ENCODE peak calls at places on chromosomes 6 and 20, in four cellular contexts. One of them, this sample, is unnamed. For H3K36me3 and H3K4me1, the result is how much of the 10 kb centered on the place peaks cover.

GRCh38 chr6:39934060-39934757 is at the start of gene MOCS1:
- DNase-seq in PC-9: no peak
- DNase-seq in IMR-90: peak
- DNase-seq in left lung: peak
- DNase-seq in this sample: peak

GRCh38 chr6:84768442-84769174 is 4.2 kb upstream of the TBX18 start:
- DNase-seq in PC-9: no peak
- DNase-seq in IMR-90: no peak
- DNase-seq in left lung: no peak
- DNase-seq in this sample: peak

GRCh38 chr6:44932651-44933091 is 395.5 kb upstream of the RUNX2 start:
- DNase-seq in PC-9: no peak
- DNase-seq in IMR-90: no peak
- DNase-seq in left lung: no peak
- DNase-seq in this sample: no peak

GRCh38 chr6:47134476-47135189 is 92.5 kb upstream of the ADGRF1 start:
- DNase-seq in PC-9: peak
- DNase-seq in IMR-90: peak
- DNase-seq in left lung: no peak
- DNase-seq in this sample: peak

GRCh38 chr6:30238178-30238795 is 25.1 kb upstream of the TRIM26 start:
- DNase-seq in PC-9: no peak
- DNase-seq in IMR-90: peak
- DNase-seq in left lung: no peak
- DNase-seq in this sample: no peak

GRCh38 chr6:162962093-162962492 is 234.3 kb downstream of the PACRG start:
- DNase-seq in PC-9: no peak
- DNase-seq in IMR-90: peak
- DNase-seq in left lung: no peak
- DNase-seq in this sample: no peak

GRCh38 chr6:35723587-35723986 is 13.2 kb upstream of the ARMC12 start:
- DNase-seq in PC-9: no peak
- DNase-seq in IMR-90: no peak
- DNase-seq in left lung: no peak
- DNase-seq in this sample: no peak

GRCh38 chr20:35828434-35828833 is 56.6 kb downstream of the PHF20 start:
- DNase-seq in PC-9: no peak
- DNase-seq in IMR-90: no peak
- DNase-seq in left lung: no peak
- DNase-seq in this sample: no peak

GRCh38 chr6:154476494-154476893 is 34.0 kb downstream of the CNKSR3 start:
- DNase-seq in PC-9: no peak
- DNase-seq in IMR-90: no peak
- DNase-seq in left lung: no peak
- DNase-seq in this sample: no peak

GRCh38 chr20:41406307-41406706 is 39.7 kb upstream of the EMILIN3 start:
- DNase-seq in PC-9: no peak
- DNase-seq in IMR-90: no peak
- DNase-seq in left lung: no peak
- DNase-seq in this sample: no peak

GRCh38 chr6:26571592-26572296 is 25.0 kb upstream of the ABT1 start:
- DNase-seq in PC-9: peak
- DNase-seq in IMR-90: peak
- DNase-seq in left lung: no peak
- DNase-seq in this sample: peak

GRCh38 chr6:141552463-141552862 is 580.3 kb upstream of the GJE1 start:
- DNase-seq in PC-9: peak
- DNase-seq in IMR-90: peak
- DNase-seq in left lung: no peak
- DNase-seq in this sample: no peak

GRCh38 chr6:139114741-139115140 is 20.1 kb upstream of the HECA start:
- DNase-seq in PC-9: no peak
- DNase-seq in IMR-90: no peak
- DNase-seq in left lung: no peak
- DNase-seq in this sample: no peak

GRCh38 chr6:168319279-168320051 is at the start of gene DACT2:
- DNase-seq in PC-9: no peak
- DNase-seq in IMR-90: no peak
- DNase-seq in left lung: no peak
- DNase-seq in this sample: peak

GRCh38 chr20:3995749-3996305 is 19.5 kb downstream of the RNF24 start:
- DNase-seq in PC-9: no peak
- DNase-seq in IMR-90: no peak
- DNase-seq in left lung: no peak
- DNase-seq in this sample: no peak

GRCh38 chr20:45685896-45686295 is 15.9 kb upstream of the WFDC11 start:
- DNase-seq in PC-9: no peak
- DNase-seq in IMR-90: no peak
- DNase-seq in left lung: no peak
- DNase-seq in this sample: no peak

GRCh38 chr6:113496157-113496556 is 361.0 kb upstream of the MARCKS start:
- DNase-seq in PC-9: no peak
- DNase-seq in IMR-90: no peak
- DNase-seq in left lung: no peak
- DNase-seq in this sample: peak

GRCh38 chr6:170049641-170050491 is 241.0 kb downstream of the DLL1 start:
- DNase-seq in PC-9: no peak
- DNase-seq in IMR-90: peak
- DNase-seq in left lung: peak
- DNase-seq in this sample: peak

GRCh38 chr6:129419324-129419723 is 290.7 kb downstream of the ARHGAP18 start:
- DNase-seq in PC-9: no peak
- DNase-seq in IMR-90: no peak
- DNase-seq in left lung: no peak
- DNase-seq in this sample: no peak

GRCh38 chr6:56758553-56758952 is 115.9 kb upstream of the DST start:
- DNase-seq in PC-9: no peak
- DNase-seq in IMR-90: no peak
- DNase-seq in left lung: no peak
- DNase-seq in this sample: no peak

GRCh38 chr6:166586424-166587156 is at the start of gene RAMACL:
- DNase-seq in PC-9: peak
- DNase-seq in IMR-90: no peak
- DNase-seq in left lung: no peak
- DNase-seq in this sample: peak

GRCh38 chr20:48283470-48284110 is 498.3 kb upstream of the SULF2 start:
- DNase-seq in PC-9: peak
- DNase-seq in IMR-90: peak
- DNase-seq in left lung: no peak
- DNase-seq in this sample: peak

GRCh38 chr20:38067717-38068365 is 34.3 kb downstream of the RPRD1B start:
- DNase-seq in PC-9: no peak
- DNase-seq in IMR-90: no peak
- DNase-seq in left lung: no peak
- DNase-seq in this sample: no peak

GRCh38 chr6:136901212-136901784 is 20.8 kb upstream of the SLC35D3 start:
- DNase-seq in PC-9: no peak
- DNase-seq in IMR-90: no peak
- DNase-seq in left lung: no peak
- DNase-seq in this sample: no peak

GRCh38 chr6:34227656-34228421 is 8.8 kb upstream of the HMGA1 start:
- DNase-seq in PC-9: peak
- DNase-seq in IMR-90: no peak
- DNase-seq in left lung: no peak
- DNase-seq in this sample: no peak

GRCh38 chr6:686528-686927 is 6.4 kb downstream of the EXOC2 start:
- DNase-seq in PC-9: no peak
- DNase-seq in IMR-90: no peak
- DNase-seq in left lung: no peak
- DNase-seq in this sample: peak

GRCh38 chr6:107509506-107509905 is 19.6 kb downstream of the SOBP start:
- DNase-seq in PC-9: peak
- DNase-seq in IMR-90: peak
- DNase-seq in left lung: no peak
- DNase-seq in this sample: no peak

GRCh38 chr6:107511410-107512070 is 21.6 kb downstream of the SOBP start:
- DNase-seq in PC-9: no peak
- DNase-seq in IMR-90: no peak
- DNase-seq in left lung: no peak
- DNase-seq in this sample: no peak

GRCh38 chr6:107506145-107506544 is 16.2 kb downstream of the SOBP start:
- DNase-seq in PC-9: peak
- DNase-seq in IMR-90: no peak
- DNase-seq in left lung: no peak
- DNase-seq in this sample: no peak

GRCh38 chr6:107513214-107513613 is 23.3 kb downstream of the SOBP start:
- DNase-seq in PC-9: no peak
- DNase-seq in IMR-90: no peak
- DNase-seq in left lung: no peak
- DNase-seq in this sample: no peak

GRCh38 chr6:107510108-107510507 is 20.2 kb downstream of the SOBP start:
- DNase-seq in PC-9: no peak
- DNase-seq in IMR-90: no peak
- DNase-seq in left lung: no peak
- DNase-seq in this sample: no peak
- H3K27ac ChIP-seq in PC-9: no peak
- H3K27ac ChIP-seq in IMR-90: no peak
- H3K27ac ChIP-seq in left lung: no peak
- H3K27ac ChIP-seq in this sample: no peak

DNA sequence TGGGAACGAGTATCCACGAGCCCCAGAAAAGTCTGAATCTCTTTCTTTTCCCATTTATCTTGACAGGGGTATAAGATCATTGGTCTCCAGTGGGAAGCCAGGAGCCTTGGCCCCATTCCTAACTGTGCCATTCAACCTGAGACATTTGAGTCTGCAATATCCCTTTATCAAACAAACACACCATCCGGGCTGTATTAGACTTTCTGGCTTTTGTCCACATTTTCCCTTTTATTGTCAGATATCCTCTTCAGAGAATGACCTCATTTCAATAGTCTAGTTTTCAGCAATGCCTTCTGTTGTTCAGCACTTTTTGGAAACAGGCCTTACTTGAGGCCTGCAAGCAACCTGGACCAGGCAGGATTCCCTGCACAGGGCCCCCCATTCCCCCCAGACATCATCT is 15.7 kb downstream of the BPIFA1 start:
- DNase-seq in PC-9: no peak
- DNase-seq in IMR-90: no peak
- DNase-seq in left lung: no peak
- DNase-seq in this sample: no peak
- H3K36me3 ChIP-seq in PC-9: under half
- H3K36me3 ChIP-seq in IMR-90: under half
- H3K36me3 ChIP-seq in left lung: under half
- H3K36me3 ChIP-seq in this sample: under half

GRCh38 chr6:106727480-106728153 is 98.2 kb downstream of the QRSL1 start:
- DNase-seq in PC-9: no peak
- DNase-seq in IMR-90: no peak
- DNase-seq in left lung: no peak
- DNase-seq in this sample: no peak
- H3K4me1 ChIP-seq in PC-9: under half
- H3K4me1 ChIP-seq in IMR-90: under half
- H3K4me1 ChIP-seq in left lung: under half
- H3K4me1 ChIP-seq in this sample: under half

DNA sequence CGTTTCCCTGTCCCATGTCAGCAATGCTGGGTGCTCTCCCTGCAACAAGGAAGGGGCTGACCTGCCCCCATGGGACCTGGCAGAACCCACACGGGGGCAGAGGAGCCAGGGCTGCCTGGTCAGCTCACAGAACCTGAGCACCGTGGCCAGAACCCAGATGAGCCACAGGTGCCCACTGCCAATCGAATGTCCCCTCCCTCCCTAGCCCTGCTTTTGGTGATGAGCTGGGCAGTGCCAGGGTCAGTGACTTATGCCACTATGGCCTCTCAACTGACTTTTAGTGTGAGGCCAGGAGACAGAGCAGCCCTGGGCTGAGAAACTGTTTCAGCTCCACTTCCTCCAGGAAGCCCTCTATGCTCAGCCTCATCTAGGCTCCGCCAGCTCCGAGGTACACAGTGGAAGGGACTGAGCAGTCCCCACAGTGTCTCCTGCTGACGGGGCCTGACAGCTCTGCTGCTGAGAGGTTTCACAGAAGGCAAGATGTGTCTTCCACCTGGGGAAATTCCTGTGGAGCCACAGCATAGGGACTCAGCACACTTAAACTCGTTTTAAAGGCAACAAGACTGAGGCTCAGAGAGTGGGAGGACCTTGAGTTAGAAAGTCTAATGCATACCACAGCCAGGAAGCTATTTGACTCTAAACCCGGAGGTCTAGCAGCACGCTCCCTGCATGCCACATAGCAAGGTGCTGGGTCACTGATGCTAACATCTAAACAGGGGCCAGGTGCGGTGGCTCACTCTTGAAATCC is 6.9 kb downstream of the ADA start:
- DNase-seq in PC-9: no peak
- DNase-seq in IMR-90: no peak
- DNase-seq in left lung: no peak
- DNase-seq in this sample: no peak
- H3K27ac ChIP-seq in PC-9: peak
- H3K27ac ChIP-seq in IMR-90: no peak
- H3K27ac ChIP-seq in left lung: peak
- H3K27ac ChIP-seq in this sample: no peak

DNA sequence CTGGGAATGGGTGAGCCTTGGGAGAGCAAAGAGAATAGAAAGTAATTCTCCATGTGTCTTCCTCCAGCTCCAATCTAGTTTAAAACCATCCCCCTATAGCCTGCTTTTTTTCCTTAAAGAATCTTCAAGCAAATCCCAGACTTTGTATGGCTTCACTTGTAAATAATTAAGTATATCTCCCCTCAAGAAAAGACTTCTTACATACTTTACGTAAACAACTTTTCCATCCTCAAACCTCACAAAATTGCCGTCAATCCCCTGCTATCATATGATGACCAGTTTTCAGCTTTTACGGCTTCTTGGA is 88.5 kb upstream of the PHACTR3 start:
- DNase-seq in PC-9: no peak
- DNase-seq in IMR-90: no peak
- DNase-seq in left lung: no peak
- DNase-seq in this sample: no peak
- H3K36me3 ChIP-seq in PC-9: under half
- H3K36me3 ChIP-seq in IMR-90: under half
- H3K36me3 ChIP-seq in left lung: under half
- H3K36me3 ChIP-seq in this sample: under half

GRCh38 chr6:12327391-12327790 is 37.2 kb downstream of the EDN1 start:
- DNase-seq in PC-9: peak
- DNase-seq in IMR-90: peak
- DNase-seq in left lung: no peak
- DNase-seq in this sample: no peak
- H3K4me1 ChIP-seq in PC-9: half or more
- H3K4me1 ChIP-seq in IMR-90: under half
- H3K4me1 ChIP-seq in left lung: under half
- H3K4me1 ChIP-seq in this sample: under half

GRCh38 chr6:128310061-128310460 is 210.3 kb downstream of the PTPRK start:
- DNase-seq in PC-9: no peak
- DNase-seq in IMR-90: peak
- DNase-seq in left lung: no peak
- DNase-seq in this sample: no peak

GRCh38 chr6:128307671-128308070 is 212.7 kb downstream of the PTPRK start:
- DNase-seq in PC-9: peak
- DNase-seq in IMR-90: peak
- DNase-seq in left lung: no peak
- DNase-seq in this sample: no peak

GRCh38 chr6:128316258-128316952 is 204.0 kb downstream of the PTPRK start:
- DNase-seq in PC-9: no peak
- DNase-seq in IMR-90: no peak
- DNase-seq in left lung: peak
- DNase-seq in this sample: no peak

GRCh38 chr6:128314190-128314589 is 206.2 kb downstream of the PTPRK start:
- DNase-seq in PC-9: no peak
- DNase-seq in IMR-90: no peak
- DNase-seq in left lung: no peak
- DNase-seq in this sample: no peak

GRCh38 chr6:128311944-128312570 is 208.3 kb downstream of the PTPRK start:
- DNase-seq in PC-9: no peak
- DNase-seq in IMR-90: no peak
- DNase-seq in left lung: no peak
- DNase-seq in this sample: no peak
- H3K27ac ChIP-seq in PC-9: no peak
- H3K27ac ChIP-seq in IMR-90: no peak
- H3K27ac ChIP-seq in left lung: no peak
- H3K27ac ChIP-seq in this sample: peak